ENCODE peak calls at places on chromosomes 16 and 17, in five cellular contexts. A is GM23338, H is HepG2, O is GM12878, S is K562. E is an unnamed sample.
A peak's percentile ranks its signal among the peaks of the same experiment; 100 is the strongest.

GRCh38 chr17:34171245-34171818 is 83.8 kb upstream of the CCL2 start:
- DNase-seq in A (peak; percentile 88), H (peak; percentile 65), O (no peak), S (peak; percentile 80), E (peak; percentile 82)

GRCh38 chr17:77329741-77330531 is 189.2 kb downstream of the SEC14L1 start:
- DNase-seq in A (no peak), H (no peak), O (no peak), S (no peak), E (no peak)

GRCh38 chr17:16080366-16080765 is 80.7 kb downstream of the TTC19 start:
- DNase-seq in A (no peak), H (no peak), O (no peak), S (no peak), E (no peak)

GRCh38 chr16:4852221-4852872 is 5.1 kb downstream of the UBN1 start:
- DNase-seq in A (no peak), H (no peak), O (no peak), S (peak; percentile 75), E (no peak)

GRCh38 chr17:75813081-75814020 is 28.7 kb downstream of the UNK start:
- DNase-seq in A (no peak), H (no peak), O (no peak), S (no peak), E (no peak)

GRCh38 chr16:27315333-27316037 is 1.7 kb downstream of the IL4R start:
- DNase-seq in A (peak; percentile 38), H (peak; percentile 81), O (no peak), S (no peak), E (no peak)

GRCh38 chr16:46972971-46973456 is 460 bp downstream of the DNAJA2 start:
- DNase-seq in A (peak; percentile 51), H (peak; percentile 36), O (no peak), S (peak; percentile 60), E (peak; percentile 55)

GRCh38 chr17:27247071-27247957 is 46.6 kb upstream of the WSB1 start:
- DNase-seq in A (no peak), H (peak; percentile 89), O (no peak), S (no peak), E (no peak)

GRCh38 chr16:20166531-20167235 is 93.0 kb upstream of the GPR139 start:
- DNase-seq in A (peak; percentile 23), H (no peak), O (no peak), S (no peak), E (peak; percentile 34)

GRCh38 chr17:77426676-77427386 is 286.1 kb downstream of the SEC14L1 start:
- DNase-seq in A (no peak), H (no peak), O (no peak), S (peak; percentile 47), E (no peak)

DNA sequence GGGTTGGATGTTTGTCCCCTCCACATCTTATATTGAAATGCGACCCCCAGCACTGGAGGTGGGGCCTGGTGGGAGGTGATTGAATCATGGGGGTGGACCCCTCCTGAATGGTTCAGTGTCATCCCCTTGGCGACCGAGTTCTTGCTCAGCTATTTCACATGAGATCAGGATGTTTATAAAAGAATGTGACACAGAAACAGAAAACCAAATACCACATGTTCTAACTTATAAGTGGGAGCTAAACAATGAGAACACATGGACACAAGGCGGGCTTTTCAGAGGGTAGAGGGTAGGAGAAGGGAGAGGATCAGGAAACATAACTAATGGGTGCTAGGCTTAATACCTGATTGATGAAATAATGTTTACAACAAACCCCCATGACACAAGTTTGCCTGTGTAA is 576.0 kb upstream of the HSBP1 start:
- DNase-seq in A (no peak), H (no peak), O (no peak), S (no peak), E (no peak)
- TF ChIP-seq CREB1 in A (no peak), H (no peak), O (no peak), S (no peak), E (no peak)

DNA sequence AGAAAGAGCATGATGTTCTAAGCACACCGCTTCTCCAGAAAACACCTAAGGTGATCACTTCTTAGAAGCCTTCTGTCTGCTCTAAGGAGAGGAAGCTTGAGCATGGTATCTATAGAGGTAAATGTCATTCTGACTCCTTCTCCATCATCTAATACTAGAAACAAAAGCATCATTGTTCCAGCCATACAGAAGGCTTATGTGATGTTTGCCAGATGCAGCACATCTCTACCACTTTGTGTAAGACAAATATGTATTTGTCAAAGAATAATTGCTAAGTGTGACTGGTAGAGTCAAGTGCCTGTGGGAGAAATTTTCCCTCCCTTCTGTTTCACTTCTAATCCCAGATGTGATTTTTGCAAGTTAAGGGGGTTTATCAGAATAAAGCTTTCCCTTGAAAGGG is 217.1 kb downstream of the HS3ST3A1 start:
- DNase-seq in A (no peak), H (peak; percentile 22), O (no peak), S (no peak), E (no peak)
- H3K4me2 ChIP-seq in A (no peak overlapping the region), H (no peak overlapping the region), O (no peak overlapping the region), S (no peak overlapping the region), E (no peak overlapping the region)

GRCh38 chr17:69539274-69539673 is 124.8 kb downstream of the MAP2K6 start:
- DNase-seq in A (no peak), H (no peak), O (no peak), S (no peak), E (no peak)
- TF ChIP-seq CREB1 in A (no peak), H (no peak), O (no peak), S (no peak), E (no peak)

DNA sequence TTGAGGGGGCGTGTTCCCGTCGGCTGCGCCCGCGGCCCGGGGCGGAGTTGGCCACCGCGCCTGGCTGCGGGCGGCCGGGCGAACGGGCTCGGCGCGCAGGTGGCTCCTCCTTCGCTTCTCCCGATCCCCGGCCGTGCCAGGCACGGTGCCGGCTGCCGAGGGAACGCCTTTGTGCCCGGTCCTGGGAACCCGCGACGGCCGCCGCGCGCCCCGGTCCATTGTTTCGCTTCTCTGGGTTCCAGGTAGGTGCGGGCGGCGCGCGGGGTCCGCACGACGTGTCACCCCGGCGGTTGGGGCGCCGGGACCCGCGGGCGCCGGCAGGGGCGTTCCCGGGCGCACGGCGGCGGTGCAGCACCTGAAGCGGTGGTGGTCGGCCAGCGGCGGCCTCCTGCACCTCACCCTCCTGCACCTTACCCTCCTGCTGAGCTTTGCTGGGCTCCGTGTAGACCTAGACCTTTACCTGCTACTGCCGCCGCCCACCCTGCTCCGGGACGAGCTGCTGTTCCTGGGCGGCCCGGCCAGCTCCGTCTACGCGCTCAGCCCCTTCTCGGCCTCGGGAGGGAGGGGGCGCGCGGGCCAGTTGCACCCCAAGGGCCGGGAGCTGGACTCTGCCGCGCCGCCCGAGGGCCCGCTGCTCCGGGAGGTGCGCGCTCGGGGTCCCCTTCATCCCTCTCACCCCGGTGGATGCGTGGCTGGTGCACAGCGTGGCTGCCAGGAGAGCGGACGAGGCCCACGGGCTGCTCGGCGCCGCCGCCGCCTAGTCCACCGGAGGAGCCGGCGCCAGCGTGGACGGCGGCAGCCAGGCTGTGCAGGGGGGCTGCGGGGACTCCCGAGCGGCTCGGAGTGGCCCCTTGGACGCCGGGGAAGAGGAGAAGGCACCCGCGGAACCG is 99.9 kb downstream of the EFCAB13 start:
- DNase-seq in A (peak; percentile 64), H (no peak), O (no peak), S (no peak), E (peak; percentile 5)
- H3K4me2 ChIP-seq in A (peak overlapping the region; percentile 85), H (no peak overlapping the region), O (peak overlapping the region; percentile 87), S (no peak overlapping the region), E (peak overlapping the region; percentile 46)

DNA sequence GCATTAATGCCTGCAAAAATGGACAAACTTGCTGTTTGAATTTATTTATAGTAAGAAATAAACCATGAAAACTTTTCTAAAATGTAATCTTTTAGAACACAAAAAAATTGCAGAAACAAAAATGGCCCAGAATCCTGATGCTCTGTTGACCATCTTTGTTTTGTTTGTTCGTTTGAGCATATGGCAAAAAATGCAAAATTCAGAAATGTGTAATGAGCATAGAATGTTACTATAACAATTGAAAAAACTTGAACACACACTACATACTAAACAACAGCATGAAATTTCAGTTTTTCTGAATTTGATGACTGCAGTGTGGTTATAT is 1.1 kb upstream of the KPNA2 start:
- DNase-seq in A (no peak), H (no peak), O (no peak), S (no peak), E (no peak)
- TF ChIP-seq CREB1 in A (no peak), H (no peak), O (no peak), S (no peak), E (no peak)

GRCh38 chr16:67186550-67186950 is 2.8 kb upstream of the MATCAP1 start:
- DNase-seq in A (peak; percentile 58), H (no peak), O (no peak), S (no peak), E (no peak)
- H3K4me2 ChIP-seq in A (no peak overlapping the region), H (no peak overlapping the region), O (no peak overlapping the region), S (no peak overlapping the region), E (no peak overlapping the region)

E was measured in H1.